ENCODE peak calls at places on chromosomes 6 and 20, in nine cellular contexts. F is body of pancreas, Z is transverse colon, Y is mucosa of descending colon, N is sigmoid colon, J is hepatocyte, D is fibroblast of lung, Q is astrocyte, A is lower lobe of right lung. T is an unnamed sample.

GRCh38 chr6:15522427-15522826 is 140.4 kb downstream of the DTNBP1 start:
- DNase-seq in D (no peak), Y (no peak), Z (no peak), F (no peak), J (no peak), Q (peak; percentile 36), N (peak; percentile 62), A (no peak), T (no peak)

GRCh38 chr6:1624848-1625341 is 15.2 kb downstream of the FOXC1 start:
- DNase-seq in N (no peak), D (peak; percentile 37), Z (no peak), F (no peak), Q (peak; percentile 36), Y (no peak), J (peak; percentile 42), A (no peak), T (no peak)

GRCh38 chr6:21402368-21402767 is 191.2 kb upstream of the SOX4 start:
- DNase-seq in F (no peak), Q (peak; percentile 80), Z (no peak), N (peak; percentile 79), Y (no peak), J (peak; percentile 12), D (peak; percentile 62), A (no peak), T (no peak)

GRCh38 chr6:94468830-94469229 is 1049.5 kb upstream of the EPHA7 start:
- DNase-seq in Z (no peak), Y (no peak), N (no peak), A (no peak), Q (no peak), D (no peak), F (no peak), J (no peak), T (no peak)

GRCh38 chr6:41964201-41964887 is 22.7 kb upstream of the CCND3 start:
- DNase-seq in F (no peak), A (no peak), Q (no peak), Z (no peak), Y (no peak), J (no peak), N (peak; percentile 41), D (no peak), T (no peak)

GRCh38 chr6:166950443-166950821 is 5.9 kb downstream of the RNASET2 start:
- DNase-seq in N (no peak), Q (no peak), J (no peak), Y (no peak), A (no peak), Z (peak; percentile 38), F (no peak), D (no peak), T (no peak)

GRCh38 chr20:59173938-59174496 is 10.4 kb downstream of the ZNF831 start:
- DNase-seq in Y (no peak), D (no peak), J (no peak), A (no peak), F (no peak), Q (no peak), N (no peak), Z (no peak), T (no peak)

GRCh38 chr20:13401596-13401995 is 180.5 kb downstream of the ISM1 start:
- DNase-seq in A (no peak), Z (no peak), Q (no peak), J (no peak), F (no peak), D (no peak), N (no peak), Y (no peak), T (no peak)

GRCh38 chr6:21922086-21922485 is 328.5 kb downstream of the SOX4 start:
- DNase-seq in J (peak; percentile 25), A (no peak), D (peak; percentile 20), F (no peak), Y (no peak), Q (peak; percentile 84), N (no peak), Z (no peak), T (peak; percentile 80)

GRCh38 chr6:147217840-147218404 is 13.7 kb downstream of the STXBP5 start:
- DNase-seq in Z (no peak), A (no peak), F (no peak), D (no peak), J (no peak), N (no peak), Y (no peak), Q (no peak), T (no peak)

GRCh38 chr6:123895346-123895745 is 91.7 kb downstream of the NKAIN2 start:
- DNase-seq in D (no peak), J (no peak), Z (no peak), A (no peak), F (no peak), Q (no peak), Y (no peak), N (no peak), T (no peak)

DNA sequence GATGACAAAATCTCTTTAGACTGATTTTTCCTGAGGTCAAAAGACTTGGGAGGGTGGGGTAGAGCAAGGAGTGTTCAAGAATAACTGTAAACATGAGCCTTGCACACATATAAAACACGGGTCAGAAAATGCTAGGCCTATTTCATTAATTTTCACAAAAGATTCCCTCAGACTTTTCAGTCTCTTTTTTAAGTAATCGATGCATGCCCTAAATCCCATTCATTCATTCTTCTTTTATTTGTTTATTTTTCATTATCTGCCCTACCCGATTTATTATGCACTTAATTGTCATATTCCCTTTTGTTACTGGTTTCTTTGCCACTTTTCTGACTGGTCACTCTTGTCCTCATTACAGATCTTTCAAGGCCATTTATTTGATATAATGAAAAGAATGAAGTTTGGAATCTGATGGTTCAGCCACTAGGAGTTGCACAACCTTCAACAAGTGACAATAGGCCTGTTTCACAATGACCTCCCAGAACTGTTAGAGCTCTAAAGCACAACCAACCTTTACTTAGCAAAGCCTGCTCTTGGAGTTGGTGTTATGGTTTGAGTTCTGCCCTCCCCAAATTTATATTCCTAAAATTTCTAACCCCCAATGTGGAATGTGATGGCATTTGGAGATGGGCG is 33.7 kb upstream of the AKAP12 start:
- DNase-seq in A (no peak), F (no peak), Y (no peak), Z (no peak), N (no peak), Q (no peak), J (no peak), D (no peak), T (no peak)
- TF ChIP-seq CTCF in A (no peak), F (no peak), Y (no peak), Z (no peak), N (no peak), Q (no peak), J (no peak), D (no peak), T (no peak)

DNA sequence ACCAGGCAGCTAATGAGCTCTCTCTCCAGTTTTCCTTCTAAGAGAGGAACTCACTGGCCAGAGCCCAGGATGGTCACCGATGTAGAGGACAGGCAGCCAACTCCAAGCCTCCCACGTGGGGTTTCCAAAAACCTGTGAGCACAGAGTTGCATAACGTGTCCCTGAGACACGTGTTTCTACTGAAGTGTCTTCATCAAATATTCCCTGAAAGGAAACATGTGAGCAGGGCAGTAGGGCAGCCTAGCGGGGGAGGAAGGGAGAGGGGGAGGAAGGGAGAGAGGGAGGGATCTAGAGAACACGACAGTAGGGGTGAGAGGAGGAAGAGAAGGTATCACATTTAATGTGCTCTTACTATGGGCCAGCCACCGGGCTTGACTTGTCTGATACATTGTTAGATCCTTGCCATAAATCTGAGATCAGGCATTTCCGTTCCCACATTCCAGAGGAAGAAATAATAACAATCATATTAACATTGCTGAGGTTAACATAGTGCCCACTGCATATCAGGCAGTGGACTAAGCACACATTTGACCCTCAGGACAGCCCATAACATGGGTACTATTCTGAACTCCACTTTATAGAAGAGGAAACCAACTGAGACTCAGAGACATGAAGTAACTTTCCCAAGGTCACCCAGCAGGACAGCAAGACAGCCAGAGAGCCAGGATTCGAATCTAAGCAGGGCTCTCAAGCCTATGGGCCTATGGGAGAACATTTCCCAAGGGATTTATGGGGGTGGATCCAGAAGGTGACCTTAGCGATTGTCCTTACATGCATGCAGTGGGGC is 4.5 kb upstream of the SYS1 start:
- DNase-seq in Z (peak; percentile 73), D (peak; percentile 74), F (peak; percentile 71), Q (peak; percentile 73), A (peak; percentile 88), Y (no peak), N (peak; percentile 98), J (no peak), T (no peak)
- H3K4me3 ChIP-seq in Z (no peak overlapping the region), D (no peak overlapping the region), F (no peak overlapping the region), Q (peak overlapping the region; percentile 4), A (no peak overlapping the region), Y (no peak overlapping the region), N (no peak overlapping the region), J (no peak overlapping the region), T (no peak overlapping the region)

DNA sequence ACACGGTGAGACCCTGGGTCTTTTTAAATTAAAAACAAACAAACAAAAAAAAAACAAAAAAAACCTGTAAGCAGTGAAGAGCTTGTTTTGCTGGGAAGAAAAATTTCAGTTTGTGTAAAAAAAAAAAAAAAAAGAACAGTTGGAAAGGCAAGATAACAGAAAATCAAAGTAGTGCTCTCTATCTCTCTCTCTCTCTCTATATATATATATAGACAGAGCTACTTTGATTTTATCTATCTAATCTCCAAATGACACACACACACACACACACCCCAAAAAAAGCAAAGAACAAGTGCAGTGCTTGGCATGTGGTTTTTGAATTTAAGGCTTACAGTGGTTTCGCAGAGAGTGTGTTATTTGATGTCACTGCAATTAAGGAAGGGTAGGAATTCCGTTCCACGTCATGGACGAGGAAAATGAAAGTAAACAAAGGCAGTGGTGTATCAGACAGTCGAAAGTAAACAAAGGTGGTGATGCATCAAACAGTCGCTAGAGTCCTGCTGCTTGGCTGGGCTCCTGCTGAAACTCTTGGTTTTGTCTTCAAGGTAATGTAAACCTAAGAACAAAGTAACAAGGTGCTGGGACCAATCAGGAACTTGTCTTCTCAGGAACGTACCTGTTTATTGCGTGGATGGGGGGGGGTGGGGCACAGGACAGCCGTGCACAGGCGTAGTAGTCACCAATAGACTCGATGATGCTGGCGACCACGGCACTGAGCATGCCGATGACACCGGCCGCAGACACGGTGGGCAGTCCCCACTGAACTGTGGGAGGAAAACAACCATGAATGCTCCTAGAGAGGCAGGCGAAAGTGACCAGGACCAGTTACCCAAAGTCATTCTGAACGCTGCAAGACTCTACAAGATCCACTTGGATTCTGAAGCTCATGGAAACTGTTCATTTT is 131.8 kb downstream of the SLC23A2 start:
- DNase-seq in N (no peak), D (peak; percentile 26), F (no peak), Y (peak; percentile 47), A (no peak), J (peak; percentile 44), Q (peak; percentile 6), Z (peak; percentile 20), T (no peak)
- H3K36me3 ChIP-seq in N (peaks cover 10% of the 10 kb centered on the region), D (no peaks in the 10 kb centered on the region), F (peaks cover 2% of the 10 kb centered on the region), Y (no peaks in the 10 kb centered on the region), A (peaks cover 78% of the 10 kb centered on the region), J (no peaks in the 10 kb centered on the region), Q (peaks cover 2% of the 10 kb centered on the region), Z (peaks cover 6% of the 10 kb centered on the region), T (no peaks in the 10 kb centered on the region)

GRCh38 chr6:164216839-164217238 is 802.3 kb downstream of the QKI start:
- DNase-seq in D (no peak), J (no peak), F (no peak), N (no peak), Z (no peak), Q (no peak), A (no peak), Y (no peak), T (no peak)

GRCh38 chr6:164214066-164214465 is 799.5 kb downstream of the QKI start:
- DNase-seq in Z (no peak), A (no peak), N (no peak), Q (no peak), F (no peak), Y (no peak), D (no peak), J (no peak), T (no peak)

GRCh38 chr6:164216368-164216767 is 801.9 kb downstream of the QKI start:
- DNase-seq in F (no peak), N (no peak), Q (no peak), Y (no peak), Z (no peak), J (no peak), D (no peak), A (no peak), T (no peak)
- TF ChIP-seq CTCF in F (no peak), N (no peak), Q (no peak), Y (no peak), Z (no peak), J (no peak), D (no peak), A (no peak), T (no peak)

T was measured in kidney epithelial cell.